ENCODE peak calls at places on chromosomes 7 and 10, in nine cellular contexts. Q, A, I, F, O, D, T, G and E are unnamed samples.

GRCh38 chr10:62025901-62026879 is 124.7 kb downstream of the ARID5B start:
- DNase-seq in Q (no peak), A (peak; percentile 30), I (no peak), F (no peak), O (no peak), D (no peak), T (no peak), G (no peak), E (no peak)

GRCh38 chr10:61463035-61463909 is 10.1 kb upstream of the TMEM26 start:
- DNase-seq in Q (no peak), A (no peak), I (no peak), F (no peak), O (no peak), D (no peak), T (no peak), G (no peak), E (no peak)

GRCh38 chr10:133130602-133131001 is 29.4 kb upstream of the KNDC1 start:
- DNase-seq in Q (no peak), A (no peak), I (no peak), F (no peak), O (peak; percentile 5), D (no peak), T (no peak), G (no peak), E (no peak)

GRCh38 chr10:130438861-130439260 is 302.7 kb downstream of the GLRX3 start:
- DNase-seq in Q (no peak), A (no peak), I (no peak), F (no peak), O (no peak), D (no peak), T (no peak), G (no peak), E (no peak)

GRCh38 chr7:43058271-43059066 is 54.0 kb upstream of the HECW1 start:
- DNase-seq in Q (no peak), A (no peak), I (no peak), F (no peak), O (no peak), D (no peak), T (no peak), G (no peak), E (no peak)

GRCh38 chr10:124712704-124713407 is 31.3 kb downstream of the FAM53B start:
- DNase-seq in Q (no peak), A (no peak), I (no peak), F (no peak), O (no peak), D (peak; percentile 48), T (no peak), G (no peak), E (no peak)

GRCh38 chr10:51932530-51932929 is 233.1 kb upstream of the CSTF2T start:
- DNase-seq in Q (no peak), A (no peak), I (no peak), F (no peak), O (no peak), D (no peak), T (no peak), G (no peak), E (no peak)

GRCh38 chr10:48336978-48337599 is 30.6 kb downstream of the MAPK8 start:
- DNase-seq in Q (no peak), A (no peak), I (no peak), F (no peak), O (no peak), D (no peak), T (no peak), G (no peak), E (no peak)

GRCh38 chr10:4407783-4408182 is 418.2 kb upstream of the AKR1E2 start:
- DNase-seq in Q (no peak), A (peak; percentile 4), I (no peak), F (no peak), O (no peak), D (no peak), T (no peak), G (no peak), E (no peak)

GRCh38 chr7:106731207-106731606 is 70.2 kb upstream of the CCDC71L start:
- DNase-seq in Q (no peak), A (no peak), I (no peak), F (no peak), O (no peak), D (no peak), T (no peak), G (no peak), E (no peak)

GRCh38 chr10:69874464-69874863 is 72.8 kb downstream of the COL13A1 start:
- DNase-seq in Q (no peak), A (peak; percentile 89), I (no peak), F (no peak), O (no peak), D (no peak), T (no peak), G (no peak), E (no peak)

GRCh38 chr7:26090927-26091519 is 61.0 kb upstream of the NFE2L3 start:
- DNase-seq in Q (no peak), A (peak; percentile 46), I (no peak), F (no peak), O (no peak), D (no peak), T (no peak), G (no peak), E (peak; percentile 55)

GRCh38 chr10:106648534-106649481 is 515.7 kb downstream of the SORCS1 start:
- DNase-seq in Q (no peak), A (no peak), I (no peak), F (no peak), O (no peak), D (no peak), T (no peak), G (no peak), E (no peak)

GRCh38 chr7:105782391-105783063 is 93.9 kb downstream of the ATXN7L1 start:
- DNase-seq in Q (no peak), A (peak; percentile 52), I (no peak), F (no peak), O (peak; percentile 69), D (peak; percentile 51), T (no peak), G (no peak), E (no peak)

GRCh38 chr10:62171791-62172190 is 96.9 kb downstream of the RTKN2 start:
- DNase-seq in Q (no peak), A (no peak), I (no peak), F (no peak), O (no peak), D (no peak), T (no peak), G (no peak), E (no peak)

GRCh38 chr10:114767589-114768393 is 53.8 kb upstream of the FHIP2A start:
- DNase-seq in Q (no peak), A (no peak), I (peak; percentile 51), F (peak; percentile 27), O (no peak), D (peak; percentile 80), T (peak; percentile 28), G (peak; percentile 67), E (no peak)

GRCh38 chr10:74586088-74586585 is 240.3 kb upstream of the KAT6B start:
- DNase-seq in Q (no peak), A (no peak), I (no peak), F (no peak), O (peak; percentile 27), D (no peak), T (no peak), G (no peak), E (peak; percentile 17)

GRCh38 chr10:60958892-60959601 is 15.1 kb upstream of the RHOBTB1 start:
- DNase-seq in Q (no peak), A (no peak), I (no peak), F (no peak), O (peak; percentile 25), D (no peak), T (no peak), G (no peak), E (no peak)

GRCh38 chr10:33180390-33180789 is 154.1 kb downstream of the NRP1 start:
- DNase-seq in Q (no peak), A (no peak), I (no peak), F (no peak), O (no peak), D (no peak), T (no peak), G (no peak), E (no peak)

DNA sequence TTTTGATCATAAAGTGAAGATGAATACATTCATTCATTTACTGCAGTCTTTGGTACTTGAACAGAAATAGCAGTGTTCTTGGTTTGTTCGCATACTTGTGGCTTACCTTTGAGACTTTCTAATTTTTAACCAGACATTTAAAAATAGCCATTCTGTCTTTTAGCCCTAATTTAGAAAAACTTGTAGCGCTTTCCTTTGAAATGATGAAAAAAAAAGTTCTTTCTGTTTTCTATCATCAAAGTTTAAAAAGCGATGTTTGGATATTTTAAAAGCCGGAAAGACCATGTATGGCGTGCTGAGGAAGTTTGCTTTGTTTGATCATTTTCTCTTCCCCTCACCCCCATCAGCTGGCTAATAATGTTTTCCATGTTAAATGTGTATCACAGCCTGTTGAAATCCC is 116.3 kb downstream of the CUX1 start:
- DNase-seq in Q (no peak), A (no peak), I (no peak), F (no peak), O (no peak), D (no peak), T (no peak), G (no peak), E (no peak)
- TF ChIP-seq POLR2A in Q (no peak), A (no peak), I (no peak), F (no peak), O (no peak), D (no peak), T (no peak), G (no peak), E (no peak)

GRCh38 chr10:5813341-5814109 is at the start of gene GDI2:
- DNase-seq in Q (peak; percentile 95), A (peak; percentile 86), I (peak; percentile 97), F (peak; percentile 85), O (peak; percentile 96), D (peak; percentile 98), T (peak; percentile 95), G (peak; percentile 96), E (peak; percentile 98)
- TF ChIP-seq POLR2A in Q (peak; percentile 62), A (peak; percentile 95), I (peak; percentile 34), F (peak; percentile 93), O (peak; percentile 97), D (peak; percentile 10), T (peak; percentile 74), G (peak; percentile 98), E (peak; percentile 91)

GRCh38 chr7:120806669-120807068 is 51.3 kb downstream of the TSPAN12 start:
- DNase-seq in Q (no peak), A (no peak), I (no peak), F (no peak), O (no peak), D (no peak), T (no peak), G (no peak), E (no peak)
- TF ChIP-seq POLR2A in Q (no peak), A (no peak), I (no peak), F (no peak), O (no peak), D (no peak), T (no peak), G (no peak), E (no peak)

DNA sequence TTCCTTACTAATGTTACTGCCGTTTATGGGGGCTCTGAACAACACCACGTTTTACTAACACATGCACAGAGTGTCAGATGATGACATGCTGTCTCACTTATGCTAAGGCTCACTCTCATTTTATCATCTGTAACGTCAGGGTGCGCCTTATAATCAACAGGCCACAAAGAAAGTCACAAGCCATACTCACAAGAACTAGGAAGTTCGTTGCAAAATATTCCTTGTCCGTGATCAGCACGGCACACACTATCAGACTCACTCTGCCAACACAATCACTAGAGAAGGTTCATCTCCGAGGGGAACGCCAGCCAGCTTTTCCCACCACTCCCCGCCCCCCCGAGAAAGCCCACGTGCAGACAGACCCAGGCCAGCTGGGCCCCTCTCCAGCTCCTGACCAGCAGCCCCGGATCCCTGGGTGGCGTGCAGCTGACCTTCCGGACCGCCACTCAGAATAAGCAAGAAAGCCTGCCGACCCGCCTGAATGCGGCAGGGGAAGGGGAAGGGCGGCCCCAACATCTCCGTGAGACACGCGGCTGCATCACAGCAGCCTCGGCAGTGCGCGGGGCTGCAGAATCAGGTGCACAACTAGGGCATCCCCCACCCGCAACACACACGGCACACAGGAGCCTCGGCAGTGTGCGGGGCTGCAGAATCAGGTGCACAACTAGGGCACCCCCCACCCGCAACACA is 2.7 kb upstream of the GPR146 start:
- DNase-seq in Q (no peak), A (no peak), I (no peak), F (no peak), O (no peak), D (peak; percentile 75), T (no peak), G (no peak), E (peak; percentile 32)
- TF ChIP-seq POLR2A in Q (no peak), A (no peak), I (no peak), F (no peak), O (no peak), D (no peak), T (no peak), G (no peak), E (no peak)